ENCODE peak calls at places on chromosome 20, in ten cellular contexts. Y, K, E, I, F, Q, G, L, R and X are unnamed samples.

GRCh38 chr20:43938017-43938655 is 23.5 kb downstream of the TOX2 start:
- ATAC-seq in Y (no peak), K (no peak), E (no peak), I (no peak), F (no peak), Q (no peak), G (no peak), L (no peak), R (no peak), X (no peak)

GRCh38 chr20:4014031-4014474 is 1.3 kb downstream of the RNF24 start:
- ATAC-seq in Y (peak; percentile 68), K (no peak), E (no peak), I (no peak), F (peak; percentile 53), Q (peak; percentile 71), G (peak; percentile 59), L (peak; percentile 35), R (peak; percentile 48), X (no peak)

GRCh38 chr20:5592823-5593761 is 157.1 kb upstream of the SHLD1 start:
- ATAC-seq in Y (no peak), K (no peak), E (no peak), I (no peak), F (no peak), Q (no peak), G (no peak), L (peak; percentile 35), R (no peak), X (no peak)

GRCh38 chr20:35093245-35093884 is 758 bp upstream of the TRPC4AP start:
- ATAC-seq in Y (no peak), K (no peak), E (no peak), I (no peak), F (no peak), Q (no peak), G (no peak), L (no peak), R (no peak), X (no peak)

GRCh38 chr20:51428451-51429143 is 113.9 kb downstream of the NFATC2 start:
- ATAC-seq in Y (peak; percentile 56), K (peak; percentile 56), E (no peak), I (no peak), F (no peak), Q (no peak), G (no peak), L (no peak), R (peak; percentile 59), X (peak; percentile 84)

GRCh38 chr20:53582574-53583351 is 10.9 kb downstream of the ZNF217 start:
- ATAC-seq in Y (peak; percentile 64), K (no peak), E (peak; percentile 54), I (peak; percentile 48), F (no peak), Q (peak; percentile 2), G (peak; percentile 9), L (peak; percentile 40), R (peak; percentile 73), X (peak; percentile 80)

GRCh38 chr20:38303908-38304379 is at the start of gene BPI:
- ATAC-seq in Y (peak; percentile 75), K (peak; percentile 15), E (no peak), I (peak; percentile 24), F (no peak), Q (no peak), G (peak; percentile 47), L (no peak), R (peak; percentile 53), X (no peak)

GRCh38 chr20:58224097-58224496 is 4.4 kb downstream of the ANKRD60 start:
- ATAC-seq in Y (no peak), K (no peak), E (no peak), I (no peak), F (no peak), Q (no peak), G (no peak), L (no peak), R (no peak), X (no peak)

GRCh38 chr20:50731930-50732690 is 730 bp downstream of the PARD6B start:
- ATAC-seq in Y (no peak), K (no peak), E (no peak), I (no peak), F (no peak), Q (peak; percentile 1), G (no peak), L (no peak), R (no peak), X (no peak)

GRCh38 chr20:38590682-38591483 is 9.9 kb downstream of the ADIG start:
- ATAC-seq in Y (no peak), K (no peak), E (no peak), I (no peak), F (no peak), Q (peak; percentile 53), G (no peak), L (no peak), R (peak; percentile 34), X (no peak)

GRCh38 chr20:34377072-34377847 is 14.2 kb downstream of the ITCH start:
- ATAC-seq in Y (no peak), K (no peak), E (no peak), I (no peak), F (no peak), Q (no peak), G (no peak), L (peak; percentile 96), R (no peak), X (no peak)

GRCh38 chr20:58667975-58668374 is 16.9 kb downstream of the STX16 start:
- ATAC-seq in Y (peak; percentile 54), K (no peak), E (no peak), I (no peak), F (no peak), Q (no peak), G (no peak), L (no peak), R (no peak), X (no peak)

GRCh38 chr20:18166939-18167338 is 29.3 kb downstream of the KAT14 start:
- ATAC-seq in Y (no peak), K (no peak), E (no peak), I (no peak), F (no peak), Q (no peak), G (no peak), L (no peak), R (no peak), X (no peak)

GRCh38 chr20:50895111-50895830 is 36.0 kb downstream of the ADNP start:
- ATAC-seq in Y (no peak), K (no peak), E (no peak), I (no peak), F (no peak), Q (no peak), G (peak; percentile 85), L (peak; percentile 28), R (no peak), X (no peak)

DNA sequence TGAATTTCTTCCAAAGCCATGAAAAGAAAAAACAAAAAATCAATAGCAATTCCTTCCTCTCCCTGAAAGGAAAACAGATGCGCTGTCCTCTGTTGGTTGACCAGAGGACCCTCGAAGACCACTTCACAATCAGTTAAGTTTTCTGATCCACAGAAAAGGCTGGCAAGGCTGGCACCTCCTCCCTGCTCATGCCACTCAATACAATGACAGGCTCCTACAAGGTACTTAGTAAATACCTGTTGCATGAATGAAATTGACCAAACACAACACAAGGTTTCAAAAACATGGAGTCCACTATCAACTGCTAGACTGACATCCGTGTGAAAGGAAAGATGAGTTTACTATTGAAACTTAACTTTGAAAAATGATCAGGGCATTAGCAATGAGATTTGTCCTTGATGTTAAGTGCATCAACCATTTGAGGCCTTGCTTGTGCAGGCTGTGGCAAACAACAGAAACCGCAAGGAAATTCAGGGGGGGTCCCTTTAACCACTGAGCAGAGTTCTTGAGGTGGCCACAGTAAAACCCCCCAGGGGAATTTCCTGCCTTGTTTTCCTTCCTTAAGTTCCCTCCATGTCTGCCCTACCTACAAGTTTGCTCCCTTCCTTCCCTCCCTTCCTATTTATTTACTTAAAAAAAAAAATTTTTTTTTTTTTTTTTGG is 27.9 kb upstream of the RTF2 start:
- ATAC-seq in Y (no peak), K (no peak), E (no peak), I (no peak), F (no peak), Q (no peak), G (no peak), L (peak; percentile 88), R (no peak), X (no peak)
- TF ChIP-seq CTCF in Y (no peak), K (no peak), E (no peak), I (no peak), F (no peak), Q (no peak), G (no peak), L (no peak), R (no peak), X (no peak)

DNA sequence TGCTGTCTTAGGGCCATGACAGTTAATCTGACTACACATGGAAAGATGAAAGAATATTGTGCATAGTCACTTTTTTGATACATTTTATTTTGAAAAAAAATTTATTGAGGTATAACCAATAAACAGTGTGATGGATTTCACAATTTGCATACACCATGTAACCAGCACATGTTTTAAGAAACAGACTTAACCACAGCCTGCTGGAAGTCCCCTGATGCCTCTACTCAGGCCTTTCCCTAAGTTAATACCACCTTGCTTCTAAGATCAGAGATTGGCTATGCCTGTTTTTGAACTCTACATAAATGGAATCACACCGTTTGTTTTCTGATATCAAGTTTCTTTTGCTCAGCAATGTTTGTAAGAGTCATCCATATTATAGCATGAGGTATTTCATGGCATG is 136.3 kb downstream of the CFAP61 start:
- ATAC-seq in Y (no peak), K (no peak), E (no peak), I (no peak), F (no peak), Q (no peak), G (no peak), L (peak; percentile 90), R (no peak), X (no peak)
- H3K4me1 ChIP-seq in Y (no peaks in the 10 kb centered on the region), K (no peaks in the 10 kb centered on the region), E (no peaks in the 10 kb centered on the region), I (no peaks in the 10 kb centered on the region), F (no peaks in the 10 kb centered on the region), Q (no peaks in the 10 kb centered on the region), G (no peaks in the 10 kb centered on the region), L (peaks cover 3% of the 10 kb centered on the region), R (no peaks in the 10 kb centered on the region), X (no peaks in the 10 kb centered on the region)

DNA sequence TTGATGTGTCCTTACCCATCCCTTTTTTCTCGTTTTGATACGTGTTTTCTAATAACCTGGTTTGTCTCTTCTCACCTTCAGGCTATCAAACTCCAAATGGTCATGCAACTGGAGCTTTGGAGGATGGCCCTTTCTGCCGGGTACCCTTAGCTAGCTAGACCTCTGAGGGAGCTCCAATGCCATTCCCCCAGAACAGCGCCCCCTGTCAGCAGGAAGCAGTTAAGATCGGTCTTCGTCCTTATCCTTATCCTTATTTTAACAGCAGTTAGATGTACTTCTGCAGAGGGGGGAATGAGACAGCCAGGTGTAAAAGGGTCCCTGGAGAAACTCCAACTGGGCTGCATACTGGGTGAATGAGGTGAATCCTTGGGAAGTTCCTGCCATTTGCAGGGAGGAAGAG is 37.2 kb downstream of the SEL1L2 start:
- ATAC-seq in Y (no peak), K (no peak), E (no peak), I (no peak), F (peak; percentile 60), Q (no peak), G (no peak), L (no peak), R (no peak), X (no peak)
- TF ChIP-seq CTCF in Y (no peak), K (no peak), E (no peak), I (no peak), F (peak; percentile 54), Q (peak; percentile 26), G (no peak), L (peak; percentile 30), R (no peak), X (no peak)

DNA sequence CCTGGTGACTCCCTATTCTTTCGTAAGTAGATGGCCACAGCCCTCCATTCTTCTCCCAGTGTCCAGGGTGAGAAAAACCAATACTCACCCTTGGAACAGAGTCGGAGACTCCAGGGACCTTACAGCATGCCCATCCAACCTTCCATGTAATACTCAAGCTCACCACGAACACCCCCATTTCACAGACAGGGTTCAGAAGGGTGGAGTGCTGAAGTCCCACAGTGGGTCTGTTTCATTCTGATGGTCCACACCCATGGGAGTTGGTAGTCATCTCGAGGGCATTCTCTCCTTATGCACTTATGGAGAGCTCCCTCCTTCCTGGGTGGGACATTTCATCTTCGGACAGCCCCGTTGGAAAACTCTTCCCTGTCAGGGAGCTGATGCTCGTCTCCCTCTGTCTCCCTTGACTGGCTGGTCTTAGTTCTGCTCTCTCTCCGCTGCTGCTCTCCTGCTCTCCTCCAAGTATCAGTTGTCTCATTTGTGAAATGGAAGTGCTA is 38.9 kb downstream of the COX4I2 start:
- ATAC-seq in Y (no peak), K (no peak), E (no peak), I (no peak), F (no peak), Q (no peak), G (no peak), L (no peak), R (no peak), X (no peak)
- H3K4me1 ChIP-seq in Y (peaks cover 99% of the 10 kb centered on the region), K (peaks cover 99% of the 10 kb centered on the region), E (peaks cover 47% of the 10 kb centered on the region), I (peaks cover 67% of the 10 kb centered on the region), F (peaks cover 71% of the 10 kb centered on the region), Q (peaks cover 69% of the 10 kb centered on the region), G (peaks cover 62% of the 10 kb centered on the region), L (peaks cover 30% of the 10 kb centered on the region), R (peaks cover 89% of the 10 kb centered on the region), X (no peaks in the 10 kb centered on the region)